ENCODE peak calls at places on chromosomes 2 and 18, in ten cellular contexts. One of them, this sample, is unnamed.

GRCh38 chr2:159399716-159400525 is 113.4 kb upstream of the WDSUB1 start:
- ATAC-seq in psoas muscle: no peak
- ATAC-seq in GM12878: no peak
- ATAC-seq in activated CD8-positive, alpha-beta T cell treated with anti-CD3 and anti-CD28 coated beads, Interleukin-2, amount 10 ng/mL, durations not matched to agents 7 days and 5 days: no peak
- ATAC-seq in pancreas: no peak
- ATAC-seq in CD8-positive, alpha-beta T cell: no peak
- ATAC-seq in IMR-90: peak
- ATAC-seq in activated T-cell treated with anti-CD3 and anti-CD28 coated beads, Interleukin-2, amount 50 U/mL, for 4 hours: no peak
- ATAC-seq in activated CD8-positive, alpha-beta memory T cell treated with anti-CD3 and anti-CD28 coated beads, Interleukin-2, amount 10 ng/mL, durations not matched to agents 7 days and 5 days: no peak
- ATAC-seq in RWPE2: peak
- ATAC-seq in this sample: no peak

GRCh38 chr2:17813015-17813741 is 3.1 kb upstream of the MSGN1 start:
- ATAC-seq in psoas muscle: no peak
- ATAC-seq in GM12878: peak
- ATAC-seq in activated CD8-positive, alpha-beta T cell treated with anti-CD3 and anti-CD28 coated beads, Interleukin-2, amount 10 ng/mL, durations not matched to agents 7 days and 5 days: no peak
- ATAC-seq in pancreas: no peak
- ATAC-seq in CD8-positive, alpha-beta T cell: no peak
- ATAC-seq in IMR-90: peak
- ATAC-seq in activated T-cell treated with anti-CD3 and anti-CD28 coated beads, Interleukin-2, amount 50 U/mL, for 4 hours: no peak
- ATAC-seq in activated CD8-positive, alpha-beta memory T cell treated with anti-CD3 and anti-CD28 coated beads, Interleukin-2, amount 10 ng/mL, durations not matched to agents 7 days and 5 days: no peak
- ATAC-seq in RWPE2: peak
- ATAC-seq in this sample: no peak

GRCh38 chr2:134136702-134137101 is 117.2 kb upstream of the MGAT5 start:
- ATAC-seq in psoas muscle: no peak
- ATAC-seq in GM12878: peak
- ATAC-seq in activated CD8-positive, alpha-beta T cell treated with anti-CD3 and anti-CD28 coated beads, Interleukin-2, amount 10 ng/mL, durations not matched to agents 7 days and 5 days: no peak
- ATAC-seq in pancreas: peak
- ATAC-seq in CD8-positive, alpha-beta T cell: no peak
- ATAC-seq in IMR-90: no peak
- ATAC-seq in activated T-cell treated with anti-CD3 and anti-CD28 coated beads, Interleukin-2, amount 50 U/mL, for 4 hours: peak
- ATAC-seq in activated CD8-positive, alpha-beta memory T cell treated with anti-CD3 and anti-CD28 coated beads, Interleukin-2, amount 10 ng/mL, durations not matched to agents 7 days and 5 days: no peak
- ATAC-seq in RWPE2: no peak
- ATAC-seq in this sample: peak

GRCh38 chr2:222296311-222296736 is 2.5 kb downstream of the PAX3 start:
- ATAC-seq in psoas muscle: no peak
- ATAC-seq in GM12878: no peak
- ATAC-seq in activated CD8-positive, alpha-beta T cell treated with anti-CD3 and anti-CD28 coated beads, Interleukin-2, amount 10 ng/mL, durations not matched to agents 7 days and 5 days: no peak
- ATAC-seq in pancreas: no peak
- ATAC-seq in CD8-positive, alpha-beta T cell: no peak
- ATAC-seq in IMR-90: no peak
- ATAC-seq in activated T-cell treated with anti-CD3 and anti-CD28 coated beads, Interleukin-2, amount 50 U/mL, for 4 hours: no peak
- ATAC-seq in activated CD8-positive, alpha-beta memory T cell treated with anti-CD3 and anti-CD28 coated beads, Interleukin-2, amount 10 ng/mL, durations not matched to agents 7 days and 5 days: no peak
- ATAC-seq in RWPE2: no peak
- ATAC-seq in this sample: no peak

GRCh38 chr18:36130039-36130831 is 536 bp downstream of the ELP2 start:
- ATAC-seq in psoas muscle: peak
- ATAC-seq in GM12878: peak
- ATAC-seq in activated CD8-positive, alpha-beta T cell treated with anti-CD3 and anti-CD28 coated beads, Interleukin-2, amount 10 ng/mL, durations not matched to agents 7 days and 5 days: peak
- ATAC-seq in pancreas: peak
- ATAC-seq in CD8-positive, alpha-beta T cell: no peak
- ATAC-seq in IMR-90: peak
- ATAC-seq in activated T-cell treated with anti-CD3 and anti-CD28 coated beads, Interleukin-2, amount 50 U/mL, for 4 hours: peak
- ATAC-seq in activated CD8-positive, alpha-beta memory T cell treated with anti-CD3 and anti-CD28 coated beads, Interleukin-2, amount 10 ng/mL, durations not matched to agents 7 days and 5 days: peak
- ATAC-seq in RWPE2: peak
- ATAC-seq in this sample: peak

GRCh38 chr2:74632939-74633312 is 15.2 kb downstream of the M1AP start:
- ATAC-seq in psoas muscle: no peak
- ATAC-seq in GM12878: no peak
- ATAC-seq in activated CD8-positive, alpha-beta T cell treated with anti-CD3 and anti-CD28 coated beads, Interleukin-2, amount 10 ng/mL, durations not matched to agents 7 days and 5 days: no peak
- ATAC-seq in pancreas: no peak
- ATAC-seq in CD8-positive, alpha-beta T cell: no peak
- ATAC-seq in IMR-90: no peak
- ATAC-seq in activated T-cell treated with anti-CD3 and anti-CD28 coated beads, Interleukin-2, amount 50 U/mL, for 4 hours: no peak
- ATAC-seq in activated CD8-positive, alpha-beta memory T cell treated with anti-CD3 and anti-CD28 coated beads, Interleukin-2, amount 10 ng/mL, durations not matched to agents 7 days and 5 days: no peak
- ATAC-seq in RWPE2: no peak
- ATAC-seq in this sample: no peak

GRCh38 chr2:38148501-38148900 is 72.5 kb upstream of the CYP1B1 start:
- ATAC-seq in psoas muscle: no peak
- ATAC-seq in GM12878: no peak
- ATAC-seq in activated CD8-positive, alpha-beta T cell treated with anti-CD3 and anti-CD28 coated beads, Interleukin-2, amount 10 ng/mL, durations not matched to agents 7 days and 5 days: no peak
- ATAC-seq in pancreas: peak
- ATAC-seq in CD8-positive, alpha-beta T cell: no peak
- ATAC-seq in IMR-90: no peak
- ATAC-seq in activated T-cell treated with anti-CD3 and anti-CD28 coated beads, Interleukin-2, amount 50 U/mL, for 4 hours: no peak
- ATAC-seq in activated CD8-positive, alpha-beta memory T cell treated with anti-CD3 and anti-CD28 coated beads, Interleukin-2, amount 10 ng/mL, durations not matched to agents 7 days and 5 days: no peak
- ATAC-seq in RWPE2: peak
- ATAC-seq in this sample: no peak

GRCh38 chr2:170360546-170361358 is 182.8 kb downstream of the MYO3B start:
- ATAC-seq in psoas muscle: no peak
- ATAC-seq in GM12878: peak
- ATAC-seq in activated CD8-positive, alpha-beta T cell treated with anti-CD3 and anti-CD28 coated beads, Interleukin-2, amount 10 ng/mL, durations not matched to agents 7 days and 5 days: peak
- ATAC-seq in pancreas: no peak
- ATAC-seq in CD8-positive, alpha-beta T cell: no peak
- ATAC-seq in IMR-90: no peak
- ATAC-seq in activated T-cell treated with anti-CD3 and anti-CD28 coated beads, Interleukin-2, amount 50 U/mL, for 4 hours: no peak
- ATAC-seq in activated CD8-positive, alpha-beta memory T cell treated with anti-CD3 and anti-CD28 coated beads, Interleukin-2, amount 10 ng/mL, durations not matched to agents 7 days and 5 days: peak
- ATAC-seq in RWPE2: no peak
- ATAC-seq in this sample: no peak

GRCh38 chr2:168849610-168850009 is 40.6 kb downstream of the SPC25 start:
- ATAC-seq in psoas muscle: no peak
- ATAC-seq in GM12878: peak
- ATAC-seq in activated CD8-positive, alpha-beta T cell treated with anti-CD3 and anti-CD28 coated beads, Interleukin-2, amount 10 ng/mL, durations not matched to agents 7 days and 5 days: no peak
- ATAC-seq in pancreas: peak
- ATAC-seq in CD8-positive, alpha-beta T cell: no peak
- ATAC-seq in IMR-90: no peak
- ATAC-seq in activated T-cell treated with anti-CD3 and anti-CD28 coated beads, Interleukin-2, amount 50 U/mL, for 4 hours: no peak
- ATAC-seq in activated CD8-positive, alpha-beta memory T cell treated with anti-CD3 and anti-CD28 coated beads, Interleukin-2, amount 10 ng/mL, durations not matched to agents 7 days and 5 days: no peak
- ATAC-seq in RWPE2: no peak
- ATAC-seq in this sample: no peak

GRCh38 chr2:25758348-25758747 is 85.0 kb upstream of the DTNB start:
- ATAC-seq in psoas muscle: no peak
- ATAC-seq in GM12878: no peak
- ATAC-seq in activated CD8-positive, alpha-beta T cell treated with anti-CD3 and anti-CD28 coated beads, Interleukin-2, amount 10 ng/mL, durations not matched to agents 7 days and 5 days: no peak
- ATAC-seq in pancreas: no peak
- ATAC-seq in CD8-positive, alpha-beta T cell: no peak
- ATAC-seq in IMR-90: peak
- ATAC-seq in activated T-cell treated with anti-CD3 and anti-CD28 coated beads, Interleukin-2, amount 50 U/mL, for 4 hours: no peak
- ATAC-seq in activated CD8-positive, alpha-beta memory T cell treated with anti-CD3 and anti-CD28 coated beads, Interleukin-2, amount 10 ng/mL, durations not matched to agents 7 days and 5 days: no peak
- ATAC-seq in RWPE2: no peak
- ATAC-seq in this sample: no peak

GRCh38 chr2:106117347-106117746 is 76.8 kb downstream of the UXS1 start:
- ATAC-seq in psoas muscle: peak
- ATAC-seq in GM12878: no peak
- ATAC-seq in activated CD8-positive, alpha-beta T cell treated with anti-CD3 and anti-CD28 coated beads, Interleukin-2, amount 10 ng/mL, durations not matched to agents 7 days and 5 days: no peak
- ATAC-seq in pancreas: no peak
- ATAC-seq in CD8-positive, alpha-beta T cell: no peak
- ATAC-seq in IMR-90: no peak
- ATAC-seq in activated T-cell treated with anti-CD3 and anti-CD28 coated beads, Interleukin-2, amount 50 U/mL, for 4 hours: no peak
- ATAC-seq in activated CD8-positive, alpha-beta memory T cell treated with anti-CD3 and anti-CD28 coated beads, Interleukin-2, amount 10 ng/mL, durations not matched to agents 7 days and 5 days: no peak
- ATAC-seq in RWPE2: no peak
- ATAC-seq in this sample: no peak

GRCh38 chr18:7885763-7886295 is 318.7 kb downstream of the PTPRM start:
- ATAC-seq in psoas muscle: no peak
- ATAC-seq in GM12878: peak
- ATAC-seq in activated CD8-positive, alpha-beta T cell treated with anti-CD3 and anti-CD28 coated beads, Interleukin-2, amount 10 ng/mL, durations not matched to agents 7 days and 5 days: no peak
- ATAC-seq in pancreas: no peak
- ATAC-seq in CD8-positive, alpha-beta T cell: no peak
- ATAC-seq in IMR-90: no peak
- ATAC-seq in activated T-cell treated with anti-CD3 and anti-CD28 coated beads, Interleukin-2, amount 50 U/mL, for 4 hours: no peak
- ATAC-seq in activated CD8-positive, alpha-beta memory T cell treated with anti-CD3 and anti-CD28 coated beads, Interleukin-2, amount 10 ng/mL, durations not matched to agents 7 days and 5 days: no peak
- ATAC-seq in RWPE2: no peak
- ATAC-seq in this sample: peak

GRCh38 chr2:230772189-230772588 is 59.5 kb downstream of the CAB39 start:
- ATAC-seq in psoas muscle: no peak
- ATAC-seq in GM12878: no peak
- ATAC-seq in activated CD8-positive, alpha-beta T cell treated with anti-CD3 and anti-CD28 coated beads, Interleukin-2, amount 10 ng/mL, durations not matched to agents 7 days and 5 days: no peak
- ATAC-seq in pancreas: no peak
- ATAC-seq in CD8-positive, alpha-beta T cell: no peak
- ATAC-seq in IMR-90: no peak
- ATAC-seq in activated T-cell treated with anti-CD3 and anti-CD28 coated beads, Interleukin-2, amount 50 U/mL, for 4 hours: no peak
- ATAC-seq in activated CD8-positive, alpha-beta memory T cell treated with anti-CD3 and anti-CD28 coated beads, Interleukin-2, amount 10 ng/mL, durations not matched to agents 7 days and 5 days: peak
- ATAC-seq in RWPE2: no peak
- ATAC-seq in this sample: no peak

GRCh38 chr2:120552800-120553471 is 182.7 kb upstream of the GLI2 start:
- ATAC-seq in psoas muscle: peak
- ATAC-seq in GM12878: peak
- ATAC-seq in activated CD8-positive, alpha-beta T cell treated with anti-CD3 and anti-CD28 coated beads, Interleukin-2, amount 10 ng/mL, durations not matched to agents 7 days and 5 days: peak
- ATAC-seq in pancreas: peak
- ATAC-seq in CD8-positive, alpha-beta T cell: no peak
- ATAC-seq in IMR-90: peak
- ATAC-seq in activated T-cell treated with anti-CD3 and anti-CD28 coated beads, Interleukin-2, amount 50 U/mL, for 4 hours: no peak
- ATAC-seq in activated CD8-positive, alpha-beta memory T cell treated with anti-CD3 and anti-CD28 coated beads, Interleukin-2, amount 10 ng/mL, durations not matched to agents 7 days and 5 days: peak
- ATAC-seq in RWPE2: peak
- ATAC-seq in this sample: peak

GRCh38 chr18:35479911-35480586 is 17.7 kb downstream of the INO80C start:
- ATAC-seq in psoas muscle: no peak
- ATAC-seq in GM12878: peak
- ATAC-seq in activated CD8-positive, alpha-beta T cell treated with anti-CD3 and anti-CD28 coated beads, Interleukin-2, amount 10 ng/mL, durations not matched to agents 7 days and 5 days: no peak
- ATAC-seq in pancreas: no peak
- ATAC-seq in CD8-positive, alpha-beta T cell: no peak
- ATAC-seq in IMR-90: no peak
- ATAC-seq in activated T-cell treated with anti-CD3 and anti-CD28 coated beads, Interleukin-2, amount 50 U/mL, for 4 hours: no peak
- ATAC-seq in activated CD8-positive, alpha-beta memory T cell treated with anti-CD3 and anti-CD28 coated beads, Interleukin-2, amount 10 ng/mL, durations not matched to agents 7 days and 5 days: no peak
- ATAC-seq in RWPE2: no peak
- ATAC-seq in this sample: no peak

GRCh38 chr2:128374001-128374710 is 55.5 kb upstream of the HS6ST1 start:
- ATAC-seq in psoas muscle: no peak
- ATAC-seq in GM12878: no peak
- ATAC-seq in activated CD8-positive, alpha-beta T cell treated with anti-CD3 and anti-CD28 coated beads, Interleukin-2, amount 10 ng/mL, durations not matched to agents 7 days and 5 days: no peak
- ATAC-seq in pancreas: no peak
- ATAC-seq in CD8-positive, alpha-beta T cell: no peak
- ATAC-seq in IMR-90: peak
- ATAC-seq in activated T-cell treated with anti-CD3 and anti-CD28 coated beads, Interleukin-2, amount 50 U/mL, for 4 hours: no peak
- ATAC-seq in activated CD8-positive, alpha-beta memory T cell treated with anti-CD3 and anti-CD28 coated beads, Interleukin-2, amount 10 ng/mL, durations not matched to agents 7 days and 5 days: no peak
- ATAC-seq in RWPE2: peak
- ATAC-seq in this sample: no peak

GRCh38 chr2:12430036-12430795 is 286.5 kb upstream of the TRIB2 start:
- ATAC-seq in psoas muscle: no peak
- ATAC-seq in GM12878: no peak
- ATAC-seq in activated CD8-positive, alpha-beta T cell treated with anti-CD3 and anti-CD28 coated beads, Interleukin-2, amount 10 ng/mL, durations not matched to agents 7 days and 5 days: no peak
- ATAC-seq in pancreas: no peak
- ATAC-seq in CD8-positive, alpha-beta T cell: no peak
- ATAC-seq in IMR-90: peak
- ATAC-seq in activated T-cell treated with anti-CD3 and anti-CD28 coated beads, Interleukin-2, amount 50 U/mL, for 4 hours: no peak
- ATAC-seq in activated CD8-positive, alpha-beta memory T cell treated with anti-CD3 and anti-CD28 coated beads, Interleukin-2, amount 10 ng/mL, durations not matched to agents 7 days and 5 days: no peak
- ATAC-seq in RWPE2: peak
- ATAC-seq in this sample: no peak

This sample was measured in activated T-helper 17 cell treated with anti-CD3 and anti-CD28 coated beads, Interleukin-2, amount 50 U/mL, for 72 hours.